ENCODE peak calls at places on chromosomes 7 and 10, in eight cellular contexts. C is hepatocyte; E is nucleus accumbens; Q is adipocyte; L is progenitor cell of endocrine pancreas; D is CD8-positive, alpha-beta memory T cell; P is activated CD4-positive, alpha-beta T cell treated with anti-CD3 and anti-CD28 coated beads for 4 hours; A is activated T-cell treated with anti-CD3 and anti-CD28 coated beads for 48 hours. G is an unnamed sample.

GRCh38 chr10:33273295-33274002 is 61.0 kb downstream of the NRP1 start:
- DNase-seq in C (peak; percentile 42), E (peak; percentile 14), Q (peak; percentile 96), L (no peak), D (no peak), P (no peak), A (no peak), G (peak; percentile 87)

GRCh38 chr7:92778972-92779371 is 57.4 kb downstream of the CDK6 start:
- DNase-seq in C (no peak), E (no peak), Q (peak; percentile 83), L (no peak), D (no peak), P (no peak), A (no peak), G (no peak)

GRCh38 chr10:11058014-11058413 is 40.3 kb downstream of the CELF2 start:
- DNase-seq in C (no peak), E (no peak), Q (no peak), L (no peak), D (no peak), P (no peak), A (no peak), G (no peak)

GRCh38 chr10:10605551-10606081 is 412.1 kb upstream of the CELF2 start:
- DNase-seq in C (peak; percentile 39), E (no peak), Q (peak; percentile 6), L (no peak), D (no peak), P (no peak), A (peak; percentile 1), G (no peak)

GRCh38 chr10:580796-581195 is 108.7 kb downstream of the DIP2C start:
- DNase-seq in C (no peak), E (no peak), Q (peak; percentile 87), L (no peak), D (no peak), P (no peak), A (no peak), G (no peak)

GRCh38 chr10:121976607-121977006 is 1.6 kb upstream of the NSMCE4A start:
- DNase-seq in C (no peak), E (no peak), Q (no peak), L (no peak), D (no peak), P (no peak), A (no peak), G (no peak)

GRCh38 chr7:105691029-105691691 is 109.9 kb upstream of the EFCAB10 start:
- DNase-seq in C (no peak), E (no peak), Q (peak; percentile 76), L (no peak), D (no peak), P (peak; percentile 14), A (no peak), G (no peak)

GRCh38 chr10:12702215-12702614 is 299.3 kb downstream of the CCDC3 start:
- DNase-seq in C (no peak), E (no peak), Q (no peak), L (no peak), D (no peak), P (no peak), A (no peak), G (no peak)

GRCh38 chr7:69871213-69871885 is 273.1 kb downstream of the AUTS2 start:
- DNase-seq in C (no peak), E (no peak), Q (peak; percentile 77), L (no peak), D (no peak), P (no peak), A (no peak), G (no peak)

GRCh38 chr7:151422212-151422611 is 12.4 kb upstream of the WDR86 start:
- DNase-seq in C (no peak), E (no peak), Q (no peak), L (no peak), D (no peak), P (no peak), A (no peak), G (no peak)

GRCh38 chr7:157755741-157756140 is 418.9 kb downstream of the DNAJB6 start:
- DNase-seq in C (no peak), E (no peak), Q (no peak), L (no peak), D (no peak), P (no peak), A (no peak), G (no peak)

GRCh38 chr7:139286144-139286543 is 55.0 kb upstream of the FMC1 start:
- DNase-seq in C (no peak), E (no peak), Q (no peak), L (no peak), D (no peak), P (no peak), A (no peak), G (no peak)

GRCh38 chr7:91347288-91347687 is 83.1 kb downstream of the FZD1 start:
- DNase-seq in C (no peak), E (no peak), Q (no peak), L (no peak), D (no peak), P (no peak), A (no peak), G (no peak)

GRCh38 chr10:114429581-114430335 is 25.5 kb upstream of the AFAP1L2 start:
- DNase-seq in C (no peak), E (no peak), Q (no peak), L (no peak), D (no peak), P (no peak), A (no peak), G (no peak)

GRCh38 chr10:128267581-128267980 is 141.4 kb upstream of the MKI67 start:
- DNase-seq in C (no peak), E (no peak), Q (no peak), L (no peak), D (no peak), P (no peak), A (no peak), G (no peak)

GRCh38 chr10:84348860-84349259 is 20.5 kb downstream of the CCSER2 start:
- DNase-seq in C (no peak), E (no peak), Q (peak; percentile 83), L (no peak), D (no peak), P (no peak), A (no peak), G (no peak)

GRCh38 chr10:8462565-8462964 is 408.1 kb downstream of the GATA3 start:
- DNase-seq in C (no peak), E (no peak), Q (no peak), L (no peak), D (no peak), P (no peak), A (no peak), G (no peak)

GRCh38 chr7:30068117-30068516 is 39.9 kb downstream of the PLEKHA8 start:
- DNase-seq in C (no peak), E (no peak), Q (peak; percentile 86), L (no peak), D (no peak), P (no peak), A (no peak), G (no peak)

GRCh38 chr7:42972703-42973500 is 40.7 kb downstream of the MRPL32 start:
- DNase-seq in C (peak; percentile 74), E (no peak), Q (peak; percentile 95), L (no peak), D (no peak), P (no peak), A (no peak), G (no peak)

GRCh38 chr7:44193011-44193802 is 4.0 kb upstream of the GCK start:
- DNase-seq in C (no peak), E (no peak), Q (no peak), L (no peak), D (no peak), P (no peak), A (no peak), G (no peak)

GRCh38 chr7:27185013-27185707 is at the start of gene HOXA11:
- DNase-seq in C (peak; percentile 85), E (no peak), Q (no peak), L (no peak), D (no peak), P (no peak), A (no peak), G (no peak)

GRCh38 chr7:108347616-108348015 is 108.6 kb downstream of the NRCAM start:
- DNase-seq in C (peak; percentile 54), E (no peak), Q (peak; percentile 69), L (peak; percentile 37), D (no peak), P (no peak), A (no peak), G (no peak)

GRCh38 chr7:25369794-25370193 is 141.5 kb upstream of the NPVF start:
- DNase-seq in C (no peak), E (no peak), Q (no peak), L (no peak), D (no peak), P (no peak), A (no peak), G (no peak)

GRCh38 chr7:29249383-29249750 is 54.8 kb downstream of the CHN2 start:
- DNase-seq in C (no peak), E (no peak), Q (no peak), L (no peak), D (no peak), P (no peak), A (no peak), G (no peak)

GRCh38 chr7:4665661-4666060 is 16.4 kb upstream of the FOXK1 start:
- DNase-seq in C (no peak), E (no peak), Q (peak; percentile 92), L (no peak), D (no peak), P (no peak), A (no peak), G (no peak)

GRCh38 chr10:7445474-7446135 is 34.8 kb upstream of the SFMBT2 start:
- DNase-seq in C (no peak), E (no peak), Q (no peak), L (no peak), D (no peak), P (no peak), A (no peak), G (no peak)

GRCh38 chr10:97961979-97962378 is 68.4 kb downstream of the CRTAC1 start:
- DNase-seq in C (no peak), E (no peak), Q (no peak), L (no peak), D (no peak), P (no peak), A (no peak), G (peak; percentile 63)

GRCh38 chr7:44394636-44395035 is 69.2 kb upstream of the CAMK2B start:
- DNase-seq in C (no peak), E (no peak), Q (no peak), L (no peak), D (no peak), P (no peak), A (no peak), G (no peak)

GRCh38 chr10:77902159-77902558 is 24.4 kb downstream of the DLG5 start:
- DNase-seq in C (peak; percentile 35), E (no peak), Q (no peak), L (no peak), D (no peak), P (no peak), A (no peak), G (no peak)

GRCh38 chr10:60375293-60376004 is 14.2 kb downstream of the ANK3 start:
- DNase-seq in C (no peak), E (no peak), Q (no peak), L (no peak), D (no peak), P (no peak), A (no peak), G (no peak)

GRCh38 chr10:68172324-68172723 is 59.6 kb downstream of the ATOH7 start:
- DNase-seq in C (no peak), E (no peak), Q (no peak), L (no peak), D (no peak), P (no peak), A (no peak), G (no peak)

GRCh38 chr7:75943864-75944263 is 28.9 kb downstream of the POR start:
- DNase-seq in C (peak; percentile 60), E (no peak), Q (no peak), L (no peak), D (no peak), P (no peak), A (no peak), G (no peak)

GRCh38 chr10:76388321-76388720 is 956.9 kb downstream of the LRMDA start:
- DNase-seq in C (no peak), E (no peak), Q (peak; percentile 63), L (no peak), D (no peak), P (no peak), A (no peak), G (no peak)